ENCODE peak calls at places on chromosomes 11 and 22, in ten cellular contexts. One of them, this sample, is unnamed.

GRCh38 chr22:49678137-49678841 is 149.4 kb downstream of the BRD1 start:
- DNase-seq in T follicular helper cell: no peak
- DNase-seq in left lobe of liver: peak; percentile 14
- DNase-seq in upper lobe of right lung: no peak
- DNase-seq in neural crest cell: no peak
- DNase-seq in NCI-H748 treated with DMSO at 0.1 percent for 48 hours: no peak
- DNase-seq in epithelial cell of esophagus: no peak
- DNase-seq in activated CD4-positive, alpha-beta T cell treated with anti-CD3 and anti-CD28 coated beads for 4 hours: no peak
- DNase-seq in stimulated activated CD4-positive, alpha-beta T cell treated with anti-CD3 and anti-CD28 coated beads, Interleukin-2, amount 100 ng/mL, for 48 hours: no peak
- DNase-seq in left ventricle myocardium superior: no peak
- DNase-seq in this sample: no peak

GRCh38 chr11:134449713-134450112 is 37.7 kb upstream of the B3GAT1 start:
- DNase-seq in T follicular helper cell: no peak
- DNase-seq in left lobe of liver: no peak
- DNase-seq in upper lobe of right lung: peak; percentile 43
- DNase-seq in neural crest cell: no peak
- DNase-seq in NCI-H748 treated with DMSO at 0.1 percent for 48 hours: no peak
- DNase-seq in epithelial cell of esophagus: no peak
- DNase-seq in activated CD4-positive, alpha-beta T cell treated with anti-CD3 and anti-CD28 coated beads for 4 hours: no peak
- DNase-seq in stimulated activated CD4-positive, alpha-beta T cell treated with anti-CD3 and anti-CD28 coated beads, Interleukin-2, amount 100 ng/mL, for 48 hours: no peak
- DNase-seq in left ventricle myocardium superior: no peak
- DNase-seq in this sample: no peak

GRCh38 chr11:9859491-9860305 is 195.8 kb downstream of the SWAP70 start:
- DNase-seq in T follicular helper cell: no peak
- DNase-seq in left lobe of liver: no peak
- DNase-seq in upper lobe of right lung: no peak
- DNase-seq in neural crest cell: no peak
- DNase-seq in NCI-H748 treated with DMSO at 0.1 percent for 48 hours: no peak
- DNase-seq in epithelial cell of esophagus: no peak
- DNase-seq in activated CD4-positive, alpha-beta T cell treated with anti-CD3 and anti-CD28 coated beads for 4 hours: no peak
- DNase-seq in stimulated activated CD4-positive, alpha-beta T cell treated with anti-CD3 and anti-CD28 coated beads, Interleukin-2, amount 100 ng/mL, for 48 hours: no peak
- DNase-seq in left ventricle myocardium superior: no peak
- DNase-seq in this sample: no peak

GRCh38 chr11:128613300-128613995 is 26.1 kb upstream of the ETS1 start:
- DNase-seq in T follicular helper cell: no peak
- DNase-seq in left lobe of liver: no peak
- DNase-seq in upper lobe of right lung: no peak
- DNase-seq in neural crest cell: no peak
- DNase-seq in NCI-H748 treated with DMSO at 0.1 percent for 48 hours: no peak
- DNase-seq in epithelial cell of esophagus: no peak
- DNase-seq in activated CD4-positive, alpha-beta T cell treated with anti-CD3 and anti-CD28 coated beads for 4 hours: no peak
- DNase-seq in stimulated activated CD4-positive, alpha-beta T cell treated with anti-CD3 and anti-CD28 coated beads, Interleukin-2, amount 100 ng/mL, for 48 hours: no peak
- DNase-seq in left ventricle myocardium superior: no peak
- DNase-seq in this sample: no peak

GRCh38 chr11:33697997-33698396 is 2.6 kb downstream of the C11orf91 start:
- DNase-seq in T follicular helper cell: no peak
- DNase-seq in left lobe of liver: no peak
- DNase-seq in upper lobe of right lung: no peak
- DNase-seq in neural crest cell: no peak
- DNase-seq in NCI-H748 treated with DMSO at 0.1 percent for 48 hours: no peak
- DNase-seq in epithelial cell of esophagus: no peak
- DNase-seq in activated CD4-positive, alpha-beta T cell treated with anti-CD3 and anti-CD28 coated beads for 4 hours: no peak
- DNase-seq in stimulated activated CD4-positive, alpha-beta T cell treated with anti-CD3 and anti-CD28 coated beads, Interleukin-2, amount 100 ng/mL, for 48 hours: no peak
- DNase-seq in left ventricle myocardium superior: no peak
- DNase-seq in this sample: no peak

GRCh38 chr11:62974848-62975522 is 9.8 kb downstream of the SLC22A6 start:
- DNase-seq in T follicular helper cell: no peak
- DNase-seq in left lobe of liver: no peak
- DNase-seq in upper lobe of right lung: peak; percentile 73
- DNase-seq in neural crest cell: no peak
- DNase-seq in NCI-H748 treated with DMSO at 0.1 percent for 48 hours: peak; percentile 3
- DNase-seq in epithelial cell of esophagus: peak; percentile 14
- DNase-seq in activated CD4-positive, alpha-beta T cell treated with anti-CD3 and anti-CD28 coated beads for 4 hours: no peak
- DNase-seq in stimulated activated CD4-positive, alpha-beta T cell treated with anti-CD3 and anti-CD28 coated beads, Interleukin-2, amount 100 ng/mL, for 48 hours: no peak
- DNase-seq in left ventricle myocardium superior: peak; percentile 83
- DNase-seq in this sample: no peak

GRCh38 chr11:133981156-133981555 is 24.4 kb upstream of the IGSF9B start:
- DNase-seq in T follicular helper cell: no peak
- DNase-seq in left lobe of liver: no peak
- DNase-seq in upper lobe of right lung: no peak
- DNase-seq in neural crest cell: no peak
- DNase-seq in NCI-H748 treated with DMSO at 0.1 percent for 48 hours: no peak
- DNase-seq in epithelial cell of esophagus: no peak
- DNase-seq in activated CD4-positive, alpha-beta T cell treated with anti-CD3 and anti-CD28 coated beads for 4 hours: no peak
- DNase-seq in stimulated activated CD4-positive, alpha-beta T cell treated with anti-CD3 and anti-CD28 coated beads, Interleukin-2, amount 100 ng/mL, for 48 hours: no peak
- DNase-seq in left ventricle myocardium superior: peak; percentile 60
- DNase-seq in this sample: no peak

GRCh38 chr22:48423481-48423901 is 1404.2 kb downstream of the BRD1 start:
- DNase-seq in T follicular helper cell: no peak
- DNase-seq in left lobe of liver: no peak
- DNase-seq in upper lobe of right lung: peak; percentile 26
- DNase-seq in neural crest cell: no peak
- DNase-seq in NCI-H748 treated with DMSO at 0.1 percent for 48 hours: no peak
- DNase-seq in epithelial cell of esophagus: no peak
- DNase-seq in activated CD4-positive, alpha-beta T cell treated with anti-CD3 and anti-CD28 coated beads for 4 hours: no peak
- DNase-seq in stimulated activated CD4-positive, alpha-beta T cell treated with anti-CD3 and anti-CD28 coated beads, Interleukin-2, amount 100 ng/mL, for 48 hours: no peak
- DNase-seq in left ventricle myocardium superior: no peak
- DNase-seq in this sample: no peak

GRCh38 chr11:665062-665706 is 28.1 kb downstream of the DRD4 start:
- DNase-seq in T follicular helper cell: no peak
- DNase-seq in left lobe of liver: no peak
- DNase-seq in upper lobe of right lung: no peak
- DNase-seq in neural crest cell: no peak
- DNase-seq in NCI-H748 treated with DMSO at 0.1 percent for 48 hours: no peak
- DNase-seq in epithelial cell of esophagus: no peak
- DNase-seq in activated CD4-positive, alpha-beta T cell treated with anti-CD3 and anti-CD28 coated beads for 4 hours: no peak
- DNase-seq in stimulated activated CD4-positive, alpha-beta T cell treated with anti-CD3 and anti-CD28 coated beads, Interleukin-2, amount 100 ng/mL, for 48 hours: no peak
- DNase-seq in left ventricle myocardium superior: no peak
- DNase-seq in this sample: no peak

GRCh38 chr11:70158201-70158600 is 44.9 kb upstream of the FADD start:
- DNase-seq in T follicular helper cell: no peak
- DNase-seq in left lobe of liver: no peak
- DNase-seq in upper lobe of right lung: no peak
- DNase-seq in neural crest cell: peak; percentile 24
- DNase-seq in NCI-H748 treated with DMSO at 0.1 percent for 48 hours: no peak
- DNase-seq in epithelial cell of esophagus: no peak
- DNase-seq in activated CD4-positive, alpha-beta T cell treated with anti-CD3 and anti-CD28 coated beads for 4 hours: no peak
- DNase-seq in stimulated activated CD4-positive, alpha-beta T cell treated with anti-CD3 and anti-CD28 coated beads, Interleukin-2, amount 100 ng/mL, for 48 hours: no peak
- DNase-seq in left ventricle myocardium superior: no peak
- DNase-seq in this sample: no peak

GRCh38 chr11:1786466-1786865 is 22.7 kb upstream of the CTSD start:
- DNase-seq in T follicular helper cell: no peak
- DNase-seq in left lobe of liver: no peak
- DNase-seq in upper lobe of right lung: no peak
- DNase-seq in neural crest cell: no peak
- DNase-seq in NCI-H748 treated with DMSO at 0.1 percent for 48 hours: no peak
- DNase-seq in epithelial cell of esophagus: no peak
- DNase-seq in activated CD4-positive, alpha-beta T cell treated with anti-CD3 and anti-CD28 coated beads for 4 hours: no peak
- DNase-seq in stimulated activated CD4-positive, alpha-beta T cell treated with anti-CD3 and anti-CD28 coated beads, Interleukin-2, amount 100 ng/mL, for 48 hours: no peak
- DNase-seq in left ventricle myocardium superior: no peak
- DNase-seq in this sample: no peak

GRCh38 chr22:50253046-50253580 is 2.0 kb upstream of the HDAC10 start:
- DNase-seq in T follicular helper cell: no peak
- DNase-seq in left lobe of liver: no peak
- DNase-seq in upper lobe of right lung: no peak
- DNase-seq in neural crest cell: no peak
- DNase-seq in NCI-H748 treated with DMSO at 0.1 percent for 48 hours: no peak
- DNase-seq in epithelial cell of esophagus: no peak
- DNase-seq in activated CD4-positive, alpha-beta T cell treated with anti-CD3 and anti-CD28 coated beads for 4 hours: no peak
- DNase-seq in stimulated activated CD4-positive, alpha-beta T cell treated with anti-CD3 and anti-CD28 coated beads, Interleukin-2, amount 100 ng/mL, for 48 hours: no peak
- DNase-seq in left ventricle myocardium superior: no peak
- DNase-seq in this sample: no peak

GRCh38 chr11:65078151-65078550 is 5.7 kb downstream of the CDCA5 start:
- DNase-seq in T follicular helper cell: peak; percentile 61
- DNase-seq in left lobe of liver: peak; percentile 67
- DNase-seq in upper lobe of right lung: peak; percentile 78
- DNase-seq in neural crest cell: peak; percentile 46
- DNase-seq in NCI-H748 treated with DMSO at 0.1 percent for 48 hours: no peak
- DNase-seq in epithelial cell of esophagus: peak; percentile 67
- DNase-seq in activated CD4-positive, alpha-beta T cell treated with anti-CD3 and anti-CD28 coated beads for 4 hours: peak; percentile 77
- DNase-seq in stimulated activated CD4-positive, alpha-beta T cell treated with anti-CD3 and anti-CD28 coated beads, Interleukin-2, amount 100 ng/mL, for 48 hours: peak; percentile 67
- DNase-seq in left ventricle myocardium superior: peak; percentile 51
- DNase-seq in this sample: peak; percentile 62

GRCh38 chr11:73743045-73743444 is 17.8 kb downstream of the RAB6A start:
- DNase-seq in T follicular helper cell: no peak
- DNase-seq in left lobe of liver: no peak
- DNase-seq in upper lobe of right lung: peak; percentile 71
- DNase-seq in neural crest cell: no peak
- DNase-seq in NCI-H748 treated with DMSO at 0.1 percent for 48 hours: no peak
- DNase-seq in epithelial cell of esophagus: no peak
- DNase-seq in activated CD4-positive, alpha-beta T cell treated with anti-CD3 and anti-CD28 coated beads for 4 hours: no peak
- DNase-seq in stimulated activated CD4-positive, alpha-beta T cell treated with anti-CD3 and anti-CD28 coated beads, Interleukin-2, amount 100 ng/mL, for 48 hours: no peak
- DNase-seq in left ventricle myocardium superior: no peak
- DNase-seq in this sample: no peak

This sample was measured in effector CD4-positive, alpha-beta T cell.